ENCODE peak calls at places on chromosomes 5 and 9, in nine cellular contexts. G, Q, S, A, I, N, T, X and D are unnamed samples. For H3K9me3, the result is how much of the 10 kb centered on the place peaks cover.

GRCh38 chr9:111798786-111799185 is 4.0 kb upstream of the SHOC1 start:
- DNase-seq in G (no peak), Q (no peak), S (no peak), A (peak), I (no peak), N (peak), T (peak), X (no peak), D (no peak)

GRCh38 chr5:135038829-135039525 is 4.9 kb upstream of the PITX1 start:
- DNase-seq in G (no peak), Q (no peak), S (no peak), A (no peak), I (no peak), N (no peak), T (no peak), X (no peak), D (no peak)

GRCh38 chr5:137753227-137753985 is 757 bp downstream of the HNRNPA0 start:
- DNase-seq in G (peak), Q (no peak), S (peak), A (no peak), I (peak), N (no peak), T (no peak), X (peak), D (peak)

GRCh38 chr9:70229579-70229978 is 29.2 kb upstream of the SMC5 start:
- DNase-seq in G (no peak), Q (no peak), S (no peak), A (no peak), I (no peak), N (peak), T (peak), X (no peak), D (no peak)

GRCh38 chr9:122371851-122372250 is 1.0 kb downstream of the PTGS1 start:
- DNase-seq in G (no peak), Q (no peak), S (no peak), A (no peak), I (no peak), N (no peak), T (no peak), X (no peak), D (no peak)

GRCh38 chr5:98787131-98787719 is 13.8 kb downstream of the RGMB start:
- DNase-seq in G (no peak), Q (no peak), S (no peak), A (no peak), I (no peak), N (no peak), T (no peak), X (no peak), D (no peak)

GRCh38 chr5:134249469-134250379 is 23.9 kb upstream of the PPP2CA start:
- DNase-seq in G (peak), Q (no peak), S (no peak), A (no peak), I (peak), N (peak), T (peak), X (no peak), D (no peak)

GRCh38 chr9:20670395-20670794 is 13.7 kb upstream of the FOCAD start:
- DNase-seq in G (no peak), Q (no peak), S (no peak), A (no peak), I (no peak), N (no peak), T (no peak), X (no peak), D (no peak)

GRCh38 chr5:168851902-168852321 is 272.7 kb upstream of the PANK3 start:
- DNase-seq in G (no peak), Q (no peak), S (no peak), A (peak), I (no peak), N (peak), T (peak), X (no peak), D (no peak)

GRCh38 chr5:74538206-74538661 is 102.3 kb downstream of the ENC1 start:
- DNase-seq in G (peak), Q (peak), S (no peak), A (peak), I (peak), N (no peak), T (peak), X (peak), D (no peak)

GRCh38 chr5:141362719-141363118 is 1.2 kb upstream of the PCDHGA5 start:
- DNase-seq in G (no peak), Q (no peak), S (no peak), A (no peak), I (no peak), N (no peak), T (no peak), X (no peak), D (no peak)

GRCh38 chr5:141356950-141357349 is 2.1 kb downstream of the PCDHGA4 start:
- DNase-seq in G (no peak), Q (no peak), S (no peak), A (no peak), I (no peak), N (no peak), T (no peak), X (no peak), D (no peak)

GRCh38 chr5:141356133-141356532 is 1.3 kb downstream of the PCDHGA4 start:
- DNase-seq in G (no peak), Q (no peak), S (no peak), A (no peak), I (no peak), N (no peak), T (no peak), X (no peak), D (no peak)

GRCh38 chr5:141360685-141361084 is 891 bp downstream of the PCDHGB2 start:
- DNase-seq in G (no peak), Q (no peak), S (no peak), A (no peak), I (no peak), N (no peak), T (no peak), X (no peak), D (no peak)

DNA sequence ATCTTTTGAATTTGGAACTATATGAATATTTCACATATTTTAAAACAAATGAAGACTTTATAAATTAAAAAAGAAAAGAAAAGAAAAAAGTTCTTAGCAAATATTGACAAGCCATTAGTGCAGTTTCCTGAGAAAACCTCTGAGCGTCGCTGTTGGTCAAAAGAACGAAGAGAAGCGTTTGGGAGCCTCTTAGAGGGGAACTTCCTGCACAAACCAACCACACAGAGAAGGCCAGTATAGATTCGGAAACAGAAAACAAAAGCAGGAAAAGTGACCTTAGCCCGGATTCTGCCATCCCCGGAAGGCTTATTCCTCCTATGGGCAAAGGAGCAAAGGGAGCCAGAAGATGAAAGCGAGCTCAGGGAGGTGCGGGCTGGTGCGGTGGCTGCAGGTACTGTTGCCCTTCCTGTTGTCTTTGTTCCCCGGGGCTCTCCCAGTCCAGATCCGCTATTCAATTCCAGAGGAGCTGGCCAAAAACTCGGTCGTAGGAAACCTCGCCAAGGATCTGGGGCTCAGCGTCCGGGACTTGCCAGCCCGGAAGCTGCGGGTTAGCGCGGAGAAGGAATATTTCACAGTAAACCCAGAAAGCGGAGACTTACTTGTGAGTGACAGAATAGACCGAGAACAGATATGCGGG is at the start of gene PCDHGB2:
- DNase-seq in G (no peak), Q (no peak), S (no peak), A (peak), I (no peak), N (peak), T (no peak), X (no peak), D (no peak)
- H3K9me3 ChIP-seq in G (under half), Q (half or more), S (under half), A (under half), I (under half), N (under half), T (half or more), X (under half), D (under half)

DNA sequence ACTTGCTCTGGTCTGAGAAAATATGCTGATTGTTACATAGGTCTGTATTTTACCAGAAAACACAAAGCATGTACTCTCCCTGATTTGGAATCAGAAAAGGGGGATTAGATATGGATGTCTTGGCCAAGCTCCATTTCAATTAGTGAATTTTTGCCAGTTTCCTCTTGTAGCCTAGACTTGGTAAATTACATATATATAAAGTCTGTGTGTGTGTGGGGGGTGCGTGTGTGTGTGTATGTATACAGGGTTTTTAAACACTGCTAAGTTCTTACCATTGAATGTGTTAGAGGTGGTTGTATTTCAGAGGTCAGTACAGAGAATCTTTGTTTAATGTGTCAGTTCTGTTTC is 4.9 kb downstream of the VCAN start:
- DNase-seq in G (no peak), Q (no peak), S (no peak), A (no peak), I (no peak), N (no peak), T (no peak), X (no peak), D (no peak)
- H3K4me3 ChIP-seq in G (no peak), Q (peak), S (no peak), A (peak), I (no peak), N (no peak), T (no peak), X (no peak), D (no peak)

DNA sequence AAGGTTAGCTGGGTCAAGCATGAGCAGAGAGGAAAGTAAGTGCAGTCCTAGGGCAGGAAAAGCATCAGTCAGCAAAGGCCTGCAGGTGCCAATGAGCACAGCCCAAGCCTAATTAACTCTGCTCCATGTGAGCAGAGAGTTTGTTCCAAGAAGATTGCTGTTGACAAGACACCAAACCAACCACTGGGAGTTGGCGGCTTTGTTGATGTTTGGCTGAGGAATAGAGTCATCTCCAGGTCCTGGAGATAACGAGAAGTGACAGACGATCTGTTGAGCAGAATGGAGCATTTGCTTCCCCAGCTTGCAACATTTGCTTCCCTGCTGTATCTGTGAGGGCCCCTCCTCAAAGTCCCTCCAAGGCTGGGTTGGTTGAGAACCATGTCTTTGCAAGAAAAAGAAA is 68.2 kb downstream of the FAM114A2 start:
- DNase-seq in G (no peak), Q (no peak), S (no peak), A (no peak), I (no peak), N (no peak), T (no peak), X (no peak), D (no peak)
- TF ChIP-seq CTCF in G (no peak), Q (no peak), S (no peak), A (no peak), I (no peak), N (no peak), T (no peak), X (no peak), D (no peak)

GRCh38 chr5:141155540-141156374 is 5.9 kb downstream of the PCDHB6 start:
- DNase-seq in G (no peak), Q (no peak), S (no peak), A (no peak), I (no peak), N (no peak), T (peak), X (no peak), D (no peak)
- H3K9me3 ChIP-seq in G (under half), Q (under half), S (under half), A (under half), I (under half), N (under half), T (under half), X (under half), D (under half)

GRCh38 chr9:93059097-93059959 is 827 bp downstream of the SUSD3 start:
- DNase-seq in G (no peak), Q (no peak), S (peak), A (no peak), I (no peak), N (no peak), T (no peak), X (peak), D (peak)
- H3K4me3 ChIP-seq in G (peak), Q (peak), S (peak), A (no peak), I (peak), N (peak), T (peak), X (peak), D (peak)

DNA sequence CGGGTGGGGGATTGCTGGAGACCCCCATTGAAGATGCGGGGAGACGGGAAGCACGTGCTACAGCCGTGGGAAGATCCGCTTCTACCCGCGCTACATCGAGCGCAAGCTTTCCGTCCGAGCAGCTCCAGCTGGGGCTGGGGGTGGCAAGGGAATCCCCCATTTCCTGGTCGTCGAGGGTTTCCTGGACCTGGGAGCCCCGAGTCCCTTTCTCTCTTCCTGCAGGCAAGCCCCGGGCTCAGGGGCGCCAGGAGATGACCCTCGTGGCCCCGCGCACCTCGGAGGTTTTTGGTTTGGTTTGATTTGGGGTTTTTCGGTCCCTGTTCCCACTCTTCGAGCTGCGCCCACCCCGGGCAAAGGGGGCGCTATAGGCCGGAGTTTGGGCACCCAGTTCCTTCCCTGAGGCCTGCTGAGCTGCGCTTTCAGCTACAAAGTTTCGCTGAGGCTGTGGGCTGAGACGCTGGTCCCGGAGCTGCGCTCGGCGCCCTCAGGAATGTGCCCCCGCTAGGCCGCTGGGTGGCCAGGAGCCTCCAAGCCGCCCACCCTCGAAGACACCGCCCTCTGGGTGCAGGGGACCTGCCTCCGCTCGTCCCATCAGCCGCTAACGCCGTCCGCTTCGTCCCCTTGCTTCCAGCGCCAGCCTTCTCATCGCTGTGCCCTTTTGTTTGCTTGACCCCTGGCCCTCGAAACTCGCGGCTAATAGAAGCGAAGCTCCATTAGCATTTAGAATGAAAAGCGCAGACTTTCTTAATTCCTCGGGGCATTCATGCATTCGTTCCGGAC is 2.9 kb downstream of the NR4A3 start:
- DNase-seq in G (no peak), Q (no peak), S (peak), A (peak), I (peak), N (no peak), T (no peak), X (peak), D (peak)
- TF ChIP-seq CTCF in G (peak), Q (peak), S (peak), A (peak), I (peak), N (peak), T (peak), X (peak), D (no peak)

GRCh38 chr5:149082271-149082670 is 19.4 kb upstream of the SH3TC2 start:
- DNase-seq in G (no peak), Q (no peak), S (no peak), A (no peak), I (no peak), N (no peak), T (no peak), X (no peak), D (no peak)

GRCh38 chr5:149080294-149080693 is 17.4 kb upstream of the SH3TC2 start:
- DNase-seq in G (no peak), Q (no peak), S (no peak), A (no peak), I (no peak), N (no peak), T (no peak), X (no peak), D (no peak)

GRCh38 chr5:149083846-149084245 is 21.0 kb upstream of the SH3TC2 start:
- DNase-seq in G (no peak), Q (no peak), S (no peak), A (no peak), I (no peak), N (no peak), T (no peak), X (no peak), D (no peak)

GRCh38 chr5:149079883-149080282 is 17.0 kb upstream of the SH3TC2 start:
- DNase-seq in G (no peak), Q (no peak), S (no peak), A (no peak), I (no peak), N (peak), T (no peak), X (no peak), D (no peak)
- H3K9me3 ChIP-seq in G (under half), Q (under half), S (under half), A (under half), I (under half), N (under half), T (under half), X (under half), D (under half)

DNA sequence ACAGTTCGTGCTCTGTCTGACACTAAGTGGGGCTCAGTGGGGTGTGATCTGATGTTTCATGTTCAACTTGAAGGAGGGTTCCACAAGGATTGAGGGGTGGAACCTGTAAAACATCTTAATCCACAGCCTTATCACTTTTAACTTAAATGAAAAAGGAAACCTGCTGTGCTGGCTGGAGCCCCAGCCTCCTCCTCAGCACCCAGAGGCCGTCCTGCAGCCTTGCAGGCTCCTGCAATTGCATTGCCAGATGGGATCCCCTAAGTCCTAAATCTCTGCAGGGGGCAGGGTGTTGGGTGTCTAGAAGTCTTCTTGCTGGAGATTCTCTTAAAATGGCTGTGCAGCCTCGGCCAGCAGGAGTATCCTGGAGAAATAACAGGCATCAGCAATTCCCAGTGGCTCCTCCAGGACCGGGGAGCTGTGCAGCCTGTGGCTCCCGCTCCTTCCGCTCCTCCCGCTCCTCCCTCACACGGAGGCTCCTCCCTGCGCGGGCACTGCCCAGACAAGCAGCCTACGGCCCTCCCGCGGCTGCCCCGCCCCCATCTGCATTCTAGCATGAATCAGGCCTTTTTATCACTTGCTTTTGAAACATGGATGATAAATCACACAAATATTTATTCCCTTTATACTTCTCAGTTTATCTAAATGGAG is 131.0 kb downstream of the ADAMTS16 start:
- DNase-seq in G (peak), Q (peak), S (no peak), A (peak), I (peak), N (peak), T (peak), X (peak), D (peak)
- H3K4me3 ChIP-seq in G (peak), Q (peak), S (no peak), A (peak), I (no peak), N (peak), T (peak), X (peak), D (peak)